ENCODE peak calls at places on chromosomes 11 and 22, in seven cellular contexts. J, O, N, B, P, Z and L are unnamed samples.

GRCh38 chr22:39800790-39801540 is 92.6 kb downstream of the ENTHD1 start:
- DNase-seq in J (no peak), O (no peak), N (no peak), B (no peak), P (no peak), Z (no peak), L (no peak)

GRCh38 chr11:122979103-122979814 is 2.4 kb downstream of the BSX start:
- DNase-seq in J (no peak), O (no peak), N (no peak), B (no peak), P (no peak), Z (no peak), L (no peak)

GRCh38 chr22:45777046-45777851 is 105.6 kb downstream of the ATXN10 start:
- DNase-seq in J (peak; percentile 64), O (no peak), N (no peak), B (peak; percentile 91), P (peak; percentile 50), Z (peak; percentile 29), L (no peak)

GRCh38 chr11:74288911-74289310 is 22.5 kb downstream of the P4HA3 start:
- DNase-seq in J (no peak), O (no peak), N (no peak), B (peak; percentile 64), P (peak; percentile 71), Z (no peak), L (no peak)

GRCh38 chr22:39174498-39175120 is 22.1 kb upstream of the CBX7 start:
- DNase-seq in J (peak; percentile 78), O (peak; percentile 90), N (peak; percentile 52), B (peak; percentile 83), P (peak; percentile 97), Z (peak; percentile 26), L (peak; percentile 82)

GRCh38 chr11:77779935-77780334 is 40.6 kb downstream of the RSF1 start:
- DNase-seq in J (peak; percentile 84), O (no peak), N (no peak), B (peak; percentile 53), P (peak; percentile 56), Z (no peak), L (no peak)

GRCh38 chr22:24878969-24879368 is 67.5 kb downstream of the LHFPL7 start:
- DNase-seq in J (no peak), O (no peak), N (no peak), B (no peak), P (no peak), Z (no peak), L (no peak)

GRCh38 chr11:134518616-134519389 is 106.8 kb upstream of the B3GAT1 start:
- DNase-seq in J (no peak), O (no peak), N (no peak), B (no peak), P (no peak), Z (no peak), L (no peak)

GRCh38 chr11:26377619-26378018 is 45.7 kb downstream of the ANO3 start:
- DNase-seq in J (no peak), O (no peak), N (no peak), B (no peak), P (peak; percentile 2), Z (no peak), L (no peak)

GRCh38 chr11:92941676-92942571 is 27.5 kb upstream of the MTNR1B start:
- DNase-seq in J (peak; percentile 65), O (no peak), N (peak; percentile 13), B (no peak), P (peak; percentile 74), Z (no peak), L (no peak)